ENCODE peak calls at places on chromosomes 2 and 18, in seven cellular contexts. C, P, S, U, B, N and E are unnamed samples.
A peak's percentile ranks its signal among the peaks of the same experiment; 100 is the strongest.

GRCh38 chr2:134233733-134234135 is 20.1 kb upstream of the MGAT5 start:
- DNase-seq in N (peak; percentile 41), B (no peak), P (no peak), S (no peak), U (no peak), C (no peak), E (no peak)

GRCh38 chr2:156589381-156590079 is 153.4 kb downstream of the GPD2 start:
- DNase-seq in C (peak; percentile 23), B (peak; percentile 76), S (no peak), N (peak; percentile 10), P (peak; percentile 7), U (no peak), E (peak; percentile 51)

GRCh38 chr2:226030369-226031077 is 631.0 kb downstream of the NYAP2 start:
- DNase-seq in N (peak; percentile 3), U (no peak), B (no peak), C (no peak), P (no peak), S (no peak), E (no peak)

GRCh38 chr18:48767090-48767670 is 183.6 kb downstream of the SMAD7 start:
- DNase-seq in U (no peak), N (no peak), B (peak; percentile 49), C (no peak), S (peak; percentile 50), P (no peak), E (peak; percentile 53)

GRCh38 chr2:150485114-150485870 is 2.2 kb downstream of the RND3 start:
- DNase-seq in C (peak; percentile 59), B (peak; percentile 80), N (peak; percentile 5), P (peak; percentile 75), U (peak; percentile 77), S (peak; percentile 73), E (peak; percentile 75)

GRCh38 chr18:13217971-13218375 is 587 bp upstream of the LDLRAD4 start:
- DNase-seq in B (no peak), S (peak; percentile 60), P (no peak), N (no peak), U (peak; percentile 57), C (no peak), E (no peak)

GRCh38 chr2:195559431-195559914 is 97.6 kb upstream of the SLC39A10 start:
- DNase-seq in P (no peak), C (no peak), B (peak; percentile 93), S (no peak), N (peak; percentile 65), U (no peak), E (peak; percentile 93)

GRCh38 chr18:27685807-27686412 is 491.0 kb downstream of the CDH2 start:
- DNase-seq in C (peak; percentile 27), S (no peak), N (no peak), B (peak; percentile 69), P (peak; percentile 38), U (no peak), E (peak; percentile 55)

GRCh38 chr18:37930640-37931039 is 365.0 kb upstream of the CELF4 start:
- DNase-seq in S (no peak), U (no peak), C (no peak), P (no peak), B (no peak), N (no peak), E (no peak)

GRCh38 chr2:56132138-56132537 is 51.7 kb upstream of the CCDC85A start:
- DNase-seq in U (no peak), B (peak; percentile 67), P (peak; percentile 62), C (peak; percentile 74), N (peak; percentile 3), S (no peak), E (peak; percentile 45)

GRCh38 chr2:186695081-186695756 is 1.4 kb downstream of the FAM171B start:
- DNase-seq in B (peak; percentile 67), U (no peak), N (no peak), P (peak; percentile 39), S (no peak), C (no peak), E (peak; percentile 75)